ENCODE peak calls at places on chromosome 3, in five cellular contexts. One of them, this sample, is unnamed.

GRCh38 chr3:180683816-180684215 is 4.5 kb upstream of the CCDC39 start:
- DNase-seq in OCI-LY7: no peak
- DNase-seq in pancreas: no peak
- DNase-seq in transverse colon: no peak
- DNase-seq in endodermal cell: no peak
- DNase-seq in this sample: no peak

GRCh38 chr3:158420654-158421396 is 150.2 kb upstream of the MLF1 start:
- DNase-seq in OCI-LY7: no peak
- DNase-seq in endodermal cell: no peak
- DNase-seq in pancreas: no peak
- DNase-seq in transverse colon: no peak
- DNase-seq in this sample: no peak

GRCh38 chr3:155084567-155084966 is 4.4 kb downstream of the MME start:
- DNase-seq in transverse colon: no peak
- DNase-seq in pancreas: no peak
- DNase-seq in OCI-LY7: no peak
- DNase-seq in endodermal cell: no peak
- DNase-seq in this sample: no peak

GRCh38 chr3:55521086-55522060 is 34.3 kb upstream of the WNT5A start:
- DNase-seq in transverse colon: peak; percentile 13
- DNase-seq in pancreas: no peak
- DNase-seq in endodermal cell: no peak
- DNase-seq in OCI-LY7: no peak
- DNase-seq in this sample: no peak

GRCh38 chr3:26307192-26307591 is 315.4 kb upstream of the LRRC3B start:
- DNase-seq in endodermal cell: no peak
- DNase-seq in pancreas: no peak
- DNase-seq in OCI-LY7: no peak
- DNase-seq in transverse colon: no peak
- DNase-seq in this sample: no peak

GRCh38 chr3:159866201-159866746 is 122.4 kb upstream of the IL12A start:
- DNase-seq in pancreas: no peak
- DNase-seq in OCI-LY7: no peak
- DNase-seq in endodermal cell: no peak
- DNase-seq in transverse colon: no peak
- DNase-seq in this sample: no peak

GRCh38 chr3:11089931-11090330 is 64.4 kb upstream of the HRH1 start:
- DNase-seq in pancreas: no peak
- DNase-seq in transverse colon: no peak
- DNase-seq in OCI-LY7: no peak
- DNase-seq in endodermal cell: no peak
- DNase-seq in this sample: no peak

GRCh38 chr3:119643528-119643927 is 16.9 kb downstream of the POPDC2 start:
- DNase-seq in pancreas: no peak
- DNase-seq in transverse colon: no peak
- DNase-seq in OCI-LY7: no peak
- DNase-seq in endodermal cell: no peak
- DNase-seq in this sample: no peak

GRCh38 chr3:162718697-162719096 is 1222.1 kb downstream of the OTOL1 start:
- DNase-seq in OCI-LY7: no peak
- DNase-seq in endodermal cell: no peak
- DNase-seq in transverse colon: no peak
- DNase-seq in pancreas: no peak
- DNase-seq in this sample: no peak

GRCh38 chr3:170553788-170554620 is 31.9 kb downstream of the SLC7A14 start:
- DNase-seq in OCI-LY7: no peak
- DNase-seq in pancreas: no peak
- DNase-seq in endodermal cell: no peak
- DNase-seq in transverse colon: no peak
- DNase-seq in this sample: no peak

GRCh38 chr3:185421577-185422232 is 58.8 kb downstream of the MAP3K13 start:
- DNase-seq in pancreas: no peak
- DNase-seq in transverse colon: no peak
- DNase-seq in OCI-LY7: peak; percentile 46
- DNase-seq in endodermal cell: no peak
- DNase-seq in this sample: no peak

GRCh38 chr3:64827391-64827790 is 139.6 kb upstream of the ADAMTS9 start:
- DNase-seq in transverse colon: no peak
- DNase-seq in OCI-LY7: no peak
- DNase-seq in pancreas: no peak
- DNase-seq in endodermal cell: no peak
- DNase-seq in this sample: no peak

GRCh38 chr3:124837730-124838186 is 49.4 kb downstream of the ITGB5 start:
- DNase-seq in transverse colon: peak; percentile 73
- DNase-seq in pancreas: peak; percentile 45
- DNase-seq in OCI-LY7: no peak
- DNase-seq in endodermal cell: peak; percentile 47
- DNase-seq in this sample: no peak

GRCh38 chr3:157785071-157785826 is 282.0 kb upstream of the VEPH1 start:
- DNase-seq in pancreas: no peak
- DNase-seq in transverse colon: no peak
- DNase-seq in OCI-LY7: no peak
- DNase-seq in endodermal cell: peak; percentile 53
- DNase-seq in this sample: no peak

GRCh38 chr3:150054635-150055034 is 83.9 kb upstream of the PFN2 start:
- DNase-seq in endodermal cell: no peak
- DNase-seq in pancreas: no peak
- DNase-seq in transverse colon: no peak
- DNase-seq in OCI-LY7: no peak
- DNase-seq in this sample: no peak

GRCh38 chr3:193732391-193732790 is 139.4 kb downstream of the OPA1 start:
- DNase-seq in pancreas: no peak
- DNase-seq in transverse colon: no peak
- DNase-seq in endodermal cell: no peak
- DNase-seq in OCI-LY7: no peak
- DNase-seq in this sample: no peak

GRCh38 chr3:173617490-173617889 is 219.9 kb downstream of the NLGN1 start:
- DNase-seq in endodermal cell: no peak
- DNase-seq in pancreas: peak; percentile 31
- DNase-seq in OCI-LY7: no peak
- DNase-seq in transverse colon: peak; percentile 21
- DNase-seq in this sample: no peak

GRCh38 chr3:170848294-170848917 is 21.6 kb downstream of the RPL22L1 start:
- DNase-seq in pancreas: no peak
- DNase-seq in transverse colon: no peak
- DNase-seq in OCI-LY7: no peak
- DNase-seq in endodermal cell: no peak
- DNase-seq in this sample: no peak

GRCh38 chr3:52044869-52045616 is 11.3 kb downstream of the DUSP7 start:
- DNase-seq in transverse colon: no peak
- DNase-seq in OCI-LY7: no peak
- DNase-seq in endodermal cell: peak; percentile 80
- DNase-seq in pancreas: no peak
- DNase-seq in this sample: no peak

GRCh38 chr3:71258116-71258515 is 325.4 kb downstream of the FOXP1 start:
- DNase-seq in transverse colon: no peak
- DNase-seq in OCI-LY7: no peak
- DNase-seq in endodermal cell: no peak
- DNase-seq in pancreas: no peak
- DNase-seq in this sample: no peak

GRCh38 chr3:116836286-116836685 is 126.7 kb downstream of the TUSC7 start:
- DNase-seq in endodermal cell: no peak
- DNase-seq in OCI-LY7: no peak
- DNase-seq in transverse colon: no peak
- DNase-seq in pancreas: no peak
- DNase-seq in this sample: no peak

GRCh38 chr3:114756506-114757279 is 390.4 kb downstream of the ZBTB20 start:
- DNase-seq in OCI-LY7: no peak
- DNase-seq in transverse colon: no peak
- DNase-seq in endodermal cell: no peak
- DNase-seq in pancreas: peak; percentile 26
- DNase-seq in this sample: no peak
- H3K27ac ChIP-seq in OCI-LY7: no peak overlapping the region
- H3K27ac ChIP-seq in transverse colon: no peak overlapping the region
- H3K27ac ChIP-seq in endodermal cell: no peak overlapping the region
- H3K27ac ChIP-seq in pancreas: peak overlapping the region; percentile 82
- H3K27ac ChIP-seq in this sample: no peak overlapping the region

GRCh38 chr3:42633544-42633943 is 20.0 kb upstream of the ZBTB47 start:
- DNase-seq in OCI-LY7: no peak
- DNase-seq in endodermal cell: no peak
- DNase-seq in transverse colon: no peak
- DNase-seq in pancreas: no peak
- DNase-seq in this sample: no peak

GRCh38 chr3:42635111-42635510 is 18.4 kb upstream of the ZBTB47 start:
- DNase-seq in OCI-LY7: peak; percentile 41
- DNase-seq in transverse colon: no peak
- DNase-seq in pancreas: no peak
- DNase-seq in endodermal cell: no peak
- DNase-seq in this sample: no peak

GRCh38 chr3:42632146-42632545 is 21.4 kb upstream of the ZBTB47 start:
- DNase-seq in OCI-LY7: no peak
- DNase-seq in pancreas: no peak
- DNase-seq in endodermal cell: no peak
- DNase-seq in transverse colon: no peak
- DNase-seq in this sample: no peak

GRCh38 chr3:42637001-42637400 is 16.5 kb upstream of the ZBTB47 start:
- DNase-seq in OCI-LY7: no peak
- DNase-seq in transverse colon: no peak
- DNase-seq in pancreas: no peak
- DNase-seq in endodermal cell: no peak
- DNase-seq in this sample: no peak

DNA sequence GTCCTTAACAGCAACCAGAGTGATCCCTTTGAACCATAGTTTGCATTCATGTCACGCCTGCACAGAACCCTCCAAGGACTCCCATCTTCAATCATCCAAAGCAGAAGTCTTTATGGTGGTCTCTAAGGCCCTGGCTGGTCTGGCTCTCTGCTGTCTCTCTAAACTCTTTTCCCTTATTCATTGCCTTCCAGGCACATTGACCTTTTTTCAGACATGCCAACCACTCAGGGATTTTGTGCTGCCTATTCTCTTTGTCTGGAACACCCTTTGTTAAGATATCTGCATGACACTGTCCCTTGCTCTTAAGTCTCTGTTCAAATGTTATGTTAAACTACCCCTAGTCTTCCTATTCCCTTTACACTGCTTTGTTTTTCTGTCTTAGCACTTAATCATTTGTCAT is 21.8 kb upstream of the ZBTB47 start:
- DNase-seq in transverse colon: no peak
- DNase-seq in endodermal cell: no peak
- DNase-seq in OCI-LY7: no peak
- DNase-seq in pancreas: no peak
- DNase-seq in this sample: no peak
- H3K27ac ChIP-seq in transverse colon: no peak overlapping the region
- H3K27ac ChIP-seq in endodermal cell: peak overlapping the region; percentile 93
- H3K27ac ChIP-seq in OCI-LY7: no peak overlapping the region
- H3K27ac ChIP-seq in pancreas: no peak overlapping the region
- H3K27ac ChIP-seq in this sample: no peak overlapping the region

GRCh38 chr3:152313430-152313829 is 44.7 kb downstream of the MBNL1 start:
- DNase-seq in transverse colon: no peak
- DNase-seq in pancreas: no peak
- DNase-seq in OCI-LY7: no peak
- DNase-seq in endodermal cell: no peak
- DNase-seq in this sample: no peak
- H3K27ac ChIP-seq in transverse colon: peak overlapping the region; percentile 69
- H3K27ac ChIP-seq in pancreas: no peak overlapping the region
- H3K27ac ChIP-seq in OCI-LY7: no peak overlapping the region
- H3K27ac ChIP-seq in endodermal cell: no peak overlapping the region
- H3K27ac ChIP-seq in this sample: no peak overlapping the region

DNA sequence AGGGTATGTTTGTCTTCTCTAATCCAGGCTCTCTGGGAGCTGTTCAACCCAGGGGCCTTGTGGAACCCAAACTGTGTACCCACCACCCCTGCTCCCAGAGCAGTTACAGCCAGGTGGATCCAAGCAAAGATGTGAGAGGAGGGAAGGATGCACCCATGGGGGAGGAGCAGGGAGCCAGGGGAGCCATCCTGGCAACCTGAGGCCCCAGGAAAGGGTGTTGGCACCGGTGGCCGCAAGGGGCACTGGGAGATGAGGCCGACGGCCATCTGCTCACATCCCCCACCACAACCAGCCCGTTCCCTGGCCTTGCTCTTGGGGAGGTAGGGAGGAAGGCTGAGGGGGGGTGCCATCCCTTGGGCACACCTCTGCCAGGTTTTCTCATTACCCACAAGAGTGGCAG is 43.2 kb downstream of the CMTM6 start:
- DNase-seq in pancreas: no peak
- DNase-seq in endodermal cell: no peak
- DNase-seq in OCI-LY7: no peak
- DNase-seq in transverse colon: no peak
- DNase-seq in this sample: no peak
- H3K27ac ChIP-seq in pancreas: no peak overlapping the region
- H3K27ac ChIP-seq in endodermal cell: no peak overlapping the region
- H3K27ac ChIP-seq in OCI-LY7: peak overlapping the region; percentile 71
- H3K27ac ChIP-seq in transverse colon: peak overlapping the region; percentile 51
- H3K27ac ChIP-seq in this sample: no peak overlapping the region

DNA sequence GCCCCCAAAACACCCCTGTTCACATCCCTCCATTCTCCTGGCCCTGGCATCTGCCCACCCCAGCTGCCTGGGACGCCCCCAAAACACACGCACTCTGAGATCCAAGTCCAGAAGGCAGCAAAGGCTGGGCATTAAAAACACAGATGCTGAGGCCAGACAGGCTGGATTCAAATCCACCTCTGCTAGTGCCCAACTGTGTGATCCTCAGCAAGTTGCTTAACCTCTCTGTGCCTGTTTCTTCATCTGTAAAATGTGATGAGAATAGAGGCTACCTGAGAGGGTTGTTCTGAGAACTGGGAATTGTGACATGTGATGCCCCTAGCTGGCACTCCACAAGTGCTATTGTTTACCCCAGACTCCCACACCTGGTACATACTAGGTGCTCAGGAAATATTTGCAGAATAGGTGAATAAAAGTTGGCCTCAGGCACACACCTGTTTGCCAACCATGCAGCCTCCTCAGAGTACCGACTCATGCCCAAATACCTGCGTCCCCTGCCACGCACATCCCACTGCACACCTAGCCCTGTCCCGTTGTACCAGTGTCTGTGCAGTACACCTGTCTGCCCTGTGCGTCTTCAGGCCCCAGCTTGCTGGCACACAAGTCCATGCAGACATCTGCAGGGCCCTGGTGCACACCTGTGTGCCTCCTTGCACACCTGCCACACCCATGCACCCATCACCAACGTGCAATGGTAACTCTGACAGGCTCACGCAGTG is 2.1 kb downstream of the PLXND1 start:
- DNase-seq in pancreas: no peak
- DNase-seq in transverse colon: no peak
- DNase-seq in OCI-LY7: no peak
- DNase-seq in endodermal cell: no peak
- DNase-seq in this sample: no peak
- H3K27ac ChIP-seq in pancreas: no peak overlapping the region
- H3K27ac ChIP-seq in transverse colon: peak overlapping the region; percentile 77
- H3K27ac ChIP-seq in OCI-LY7: no peak overlapping the region
- H3K27ac ChIP-seq in endodermal cell: no peak overlapping the region
- H3K27ac ChIP-seq in this sample: peak overlapping the region; percentile 81